ENCODE peak calls at places on chromosomes 1 and 21, in four cellular contexts. One of them, this sample, is unnamed.

GRCh38 chr1:97632075-97632474 is 288.8 kb downstream of the DPYD start:
- DNase-seq in SK-N-SH: peak
- DNase-seq in neuronal stem cell: no peak
- DNase-seq in HCT116: no peak
- DNase-seq in this sample: no peak

GRCh38 chr1:231189683-231190270 is 27.9 kb downstream of the TRIM67 start:
- DNase-seq in SK-N-SH: no peak
- DNase-seq in neuronal stem cell: no peak
- DNase-seq in HCT116: no peak
- DNase-seq in this sample: no peak

GRCh38 chr1:209577346-209577745 is 6.2 kb upstream of the CAMK1G start:
- DNase-seq in SK-N-SH: no peak
- DNase-seq in neuronal stem cell: no peak
- DNase-seq in HCT116: no peak
- DNase-seq in this sample: no peak

GRCh38 chr1:244918422-244919319 is 54.3 kb upstream of the HNRNPU start:
- DNase-seq in SK-N-SH: peak
- DNase-seq in neuronal stem cell: peak
- DNase-seq in HCT116: no peak
- DNase-seq in this sample: peak

GRCh38 chr1:7070389-7071029 is 285.3 kb downstream of the CAMTA1 start:
- DNase-seq in SK-N-SH: peak
- DNase-seq in neuronal stem cell: peak
- DNase-seq in HCT116: peak
- DNase-seq in this sample: peak

GRCh38 chr1:211133841-211134669 is at the start of gene KCNH1:
- DNase-seq in SK-N-SH: peak
- DNase-seq in neuronal stem cell: peak
- DNase-seq in HCT116: peak
- DNase-seq in this sample: peak

GRCh38 chr1:205971082-205971481 is 27.8 kb upstream of the SLC26A9 start:
- DNase-seq in SK-N-SH: no peak
- DNase-seq in neuronal stem cell: no peak
- DNase-seq in HCT116: no peak
- DNase-seq in this sample: no peak

GRCh38 chr1:26081267-26082019 is 14.0 kb upstream of the TRIM63 start:
- DNase-seq in SK-N-SH: no peak
- DNase-seq in neuronal stem cell: no peak
- DNase-seq in HCT116: no peak
- DNase-seq in this sample: no peak

GRCh38 chr1:173255214-173255813 is 48.2 kb upstream of the TNFSF4 start:
- DNase-seq in SK-N-SH: peak
- DNase-seq in neuronal stem cell: peak
- DNase-seq in HCT116: peak
- DNase-seq in this sample: peak

GRCh38 chr1:149884433-149885363 is 14.7 kb upstream of the BOLA1 start:
- DNase-seq in SK-N-SH: no peak
- DNase-seq in neuronal stem cell: no peak
- DNase-seq in HCT116: peak
- DNase-seq in this sample: peak

GRCh38 chr1:55212349-55213028 is 2.7 kb downstream of the USP24 start:
- DNase-seq in SK-N-SH: no peak
- DNase-seq in neuronal stem cell: no peak
- DNase-seq in HCT116: no peak
- DNase-seq in this sample: peak

GRCh38 chr1:212980123-212980800 is 29.9 kb downstream of the VASH2 start:
- DNase-seq in SK-N-SH: no peak
- DNase-seq in neuronal stem cell: peak
- DNase-seq in HCT116: no peak
- DNase-seq in this sample: no peak

GRCh38 chr1:147807405-147807804 is 47.0 kb upstream of the GJA5 start:
- DNase-seq in SK-N-SH: no peak
- DNase-seq in neuronal stem cell: no peak
- DNase-seq in HCT116: no peak
- DNase-seq in this sample: no peak

GRCh38 chr1:173383341-173383740 is 93.8 kb upstream of the PRDX6 start:
- DNase-seq in SK-N-SH: no peak
- DNase-seq in neuronal stem cell: no peak
- DNase-seq in HCT116: no peak
- DNase-seq in this sample: no peak

GRCh38 chr1:106022312-106022902 is 1034.1 kb upstream of the PRMT6 start:
- DNase-seq in SK-N-SH: no peak
- DNase-seq in neuronal stem cell: no peak
- DNase-seq in HCT116: no peak
- DNase-seq in this sample: no peak

GRCh38 chr1:28955930-28956552 is 41.7 kb downstream of the EPB41 start:
- DNase-seq in SK-N-SH: no peak
- DNase-seq in neuronal stem cell: peak
- DNase-seq in HCT116: no peak
- DNase-seq in this sample: no peak

GRCh38 chr1:102970496-102971078 is 137.7 kb downstream of the COL11A1 start:
- DNase-seq in SK-N-SH: peak
- DNase-seq in neuronal stem cell: peak
- DNase-seq in HCT116: peak
- DNase-seq in this sample: no peak

GRCh38 chr1:8133657-8134430 is 107.7 kb upstream of the ERRFI1 start:
- DNase-seq in SK-N-SH: no peak
- DNase-seq in neuronal stem cell: no peak
- DNase-seq in HCT116: peak
- DNase-seq in this sample: peak

GRCh38 chr1:172727956-172728603 is 69.2 kb downstream of the FASLG start:
- DNase-seq in SK-N-SH: peak
- DNase-seq in neuronal stem cell: no peak
- DNase-seq in HCT116: peak
- DNase-seq in this sample: no peak

GRCh38 chr1:163071381-163072255 is 2.5 kb downstream of the RGS4 start:
- DNase-seq in SK-N-SH: peak
- DNase-seq in neuronal stem cell: peak
- DNase-seq in HCT116: peak
- DNase-seq in this sample: peak

GRCh38 chr1:234841710-234842231 is 231.8 kb upstream of the IRF2BP2 start:
- DNase-seq in SK-N-SH: no peak
- DNase-seq in neuronal stem cell: no peak
- DNase-seq in HCT116: no peak
- DNase-seq in this sample: no peak

GRCh38 chr1:232627645-232628334 is 2.1 kb downstream of the SIPA1L2 start:
- DNase-seq in SK-N-SH: peak
- DNase-seq in neuronal stem cell: no peak
- DNase-seq in HCT116: no peak
- DNase-seq in this sample: peak

GRCh38 chr1:232630047-232630893 is at the start of gene SIPA1L2:
- DNase-seq in SK-N-SH: peak
- DNase-seq in neuronal stem cell: peak
- DNase-seq in HCT116: peak
- DNase-seq in this sample: peak

GRCh38 chr1:232627171-232627570 is 2.8 kb downstream of the SIPA1L2 start:
- DNase-seq in SK-N-SH: no peak
- DNase-seq in neuronal stem cell: no peak
- DNase-seq in HCT116: no peak
- DNase-seq in this sample: no peak

GRCh38 chr1:232629250-232630046 is 485 bp downstream of the SIPA1L2 start:
- DNase-seq in SK-N-SH: peak
- DNase-seq in neuronal stem cell: no peak
- DNase-seq in HCT116: no peak
- DNase-seq in this sample: peak

GRCh38 chr1:232628335-232629214 is 1.4 kb downstream of the SIPA1L2 start:
- DNase-seq in SK-N-SH: peak
- DNase-seq in neuronal stem cell: no peak
- DNase-seq in HCT116: no peak
- DNase-seq in this sample: peak
- H3K27ac ChIP-seq in SK-N-SH: no peak
- H3K27ac ChIP-seq in neuronal stem cell: no peak
- H3K27ac ChIP-seq in HCT116: no peak
- H3K27ac ChIP-seq in this sample: peak

GRCh38 chr1:3678361-3679097 is 26.2 kb downstream of the TP73 start:
- DNase-seq in SK-N-SH: no peak
- DNase-seq in neuronal stem cell: no peak
- DNase-seq in HCT116: no peak
- DNase-seq in this sample: no peak
- H3K9ac ChIP-seq in SK-N-SH: no peak
- H3K9ac ChIP-seq in neuronal stem cell: no peak
- H3K9ac ChIP-seq in HCT116: no peak
- H3K9ac ChIP-seq in this sample: no peak

GRCh38 chr21:34182436-34182835 is 109.1 kb downstream of the MRPS6 start:
- DNase-seq in SK-N-SH: no peak
- DNase-seq in neuronal stem cell: no peak
- DNase-seq in HCT116: no peak
- DNase-seq in this sample: no peak

GRCh38 chr21:34180826-34181359 is 107.5 kb downstream of the MRPS6 start:
- DNase-seq in SK-N-SH: no peak
- DNase-seq in neuronal stem cell: peak
- DNase-seq in HCT116: no peak
- DNase-seq in this sample: no peak

GRCh38 chr21:34180406-34180805 is 107.0 kb downstream of the MRPS6 start:
- DNase-seq in SK-N-SH: no peak
- DNase-seq in neuronal stem cell: no peak
- DNase-seq in HCT116: no peak
- DNase-seq in this sample: no peak

GRCh38 chr21:34183331-34183928 is 110.1 kb downstream of the MRPS6 start:
- DNase-seq in SK-N-SH: no peak
- DNase-seq in neuronal stem cell: no peak
- DNase-seq in HCT116: no peak
- DNase-seq in this sample: no peak

GRCh38 chr21:34181418-34181817 is 108.0 kb downstream of the MRPS6 start:
- DNase-seq in SK-N-SH: no peak
- DNase-seq in neuronal stem cell: no peak
- DNase-seq in HCT116: no peak
- DNase-seq in this sample: no peak
- H3K27ac ChIP-seq in SK-N-SH: no peak
- H3K27ac ChIP-seq in neuronal stem cell: peak
- H3K27ac ChIP-seq in HCT116: no peak
- H3K27ac ChIP-seq in this sample: no peak

GRCh38 chr1:223142269-223142668 is 779 bp downstream of the TLR5 start:
- DNase-seq in SK-N-SH: no peak
- DNase-seq in neuronal stem cell: no peak
- DNase-seq in HCT116: no peak
- DNase-seq in this sample: no peak
- H3K9ac ChIP-seq in SK-N-SH: no peak
- H3K9ac ChIP-seq in neuronal stem cell: no peak
- H3K9ac ChIP-seq in HCT116: peak
- H3K9ac ChIP-seq in this sample: peak

DNA sequence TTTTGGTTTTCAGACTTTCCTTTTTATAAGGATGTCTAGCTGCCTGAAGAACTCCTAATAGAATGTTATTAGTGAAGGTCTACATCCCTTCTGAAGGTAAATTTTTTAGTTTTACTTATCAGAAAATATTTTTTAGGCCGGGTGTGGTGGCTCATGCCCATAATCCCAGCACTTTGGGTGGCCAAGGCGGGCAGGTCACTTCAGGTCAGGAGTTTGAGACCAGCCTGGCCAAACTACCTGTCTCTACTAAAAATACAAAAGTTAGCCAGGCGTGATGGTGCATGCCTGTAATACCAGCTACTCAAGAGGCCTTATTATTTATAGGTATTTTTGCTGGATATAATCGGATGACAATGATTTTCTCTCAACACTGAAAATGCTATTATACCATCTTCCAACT is 181.9 kb upstream of the KCNK2 start:
- DNase-seq in SK-N-SH: no peak
- DNase-seq in neuronal stem cell: no peak
- DNase-seq in HCT116: no peak
- DNase-seq in this sample: no peak
- H3K27ac ChIP-seq in SK-N-SH: no peak
- H3K27ac ChIP-seq in neuronal stem cell: no peak
- H3K27ac ChIP-seq in HCT116: no peak
- H3K27ac ChIP-seq in this sample: no peak

DNA sequence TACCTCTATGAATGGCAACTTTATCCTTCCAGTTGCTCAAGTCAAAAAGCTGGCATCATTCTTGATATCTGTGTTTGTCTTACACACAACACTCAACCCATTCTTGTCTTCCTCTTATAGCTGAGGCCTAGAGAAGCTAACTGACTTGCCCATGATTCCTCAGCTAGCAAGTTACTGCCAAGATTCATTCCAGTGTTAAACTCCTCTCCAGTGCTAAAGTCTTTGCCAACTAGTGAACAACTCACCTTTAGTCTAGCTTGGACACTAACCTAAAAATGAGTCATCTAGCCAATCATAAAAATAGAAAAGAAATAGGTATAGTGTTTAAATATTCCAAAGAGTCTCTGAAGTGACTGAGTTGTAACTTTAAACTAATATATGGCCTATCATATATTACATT is 45.6 kb upstream of the RGS2 start:
- DNase-seq in SK-N-SH: no peak
- DNase-seq in neuronal stem cell: no peak
- DNase-seq in HCT116: no peak
- DNase-seq in this sample: no peak
- H3K9ac ChIP-seq in SK-N-SH: no peak
- H3K9ac ChIP-seq in neuronal stem cell: no peak
- H3K9ac ChIP-seq in HCT116: no peak
- H3K9ac ChIP-seq in this sample: no peak